ENCODE peak calls at places on chromosomes 1 and 21, in six cellular contexts. F, L, Y, J, I and G are unnamed samples.

GRCh38 chr21:26587621-26588260 is 14.7 kb upstream of the CYYR1 start:
- DNase-seq in F (no peak), J (no peak), L (peak; percentile 78), Y (no peak), I (no peak), G (no peak)

GRCh38 chr1:46512135-46512791 is 22.6 kb downstream of the DMBX1 start:
- DNase-seq in J (no peak), I (no peak), Y (no peak), F (no peak), L (no peak), G (no peak)

GRCh38 chr1:14109276-14109635 is 409.3 kb downstream of the PRDM2 start:
- DNase-seq in I (no peak), L (no peak), J (no peak), F (no peak), Y (no peak), G (no peak)

GRCh38 chr1:55005351-55006140 is 6.8 kb downstream of the BSND start:
- DNase-seq in Y (no peak), L (no peak), J (no peak), I (no peak), F (no peak), G (no peak)

GRCh38 chr1:188237573-188238353 is 1409.0 kb downstream of the PLA2G4A start:
- DNase-seq in L (peak; percentile 31), Y (no peak), J (no peak), F (no peak), I (no peak), G (no peak)

GRCh38 chr1:145719230-145720079 is at the start of gene CD160:
- DNase-seq in I (no peak), J (no peak), F (no peak), L (no peak), Y (no peak), G (no peak)

GRCh38 chr1:109239580-109240068 is 9.7 kb upstream of the CELSR2 start:
- DNase-seq in L (peak; percentile 70), I (no peak), Y (no peak), J (no peak), F (no peak), G (peak; percentile 65)

GRCh38 chr1:68819190-68819829 is 322.4 kb upstream of the DEPDC1 start:
- DNase-seq in Y (no peak), J (no peak), L (peak; percentile 37), F (no peak), I (no peak), G (no peak)

GRCh38 chr1:27391511-27392095 is 819 bp upstream of the GPR3 start:
- DNase-seq in I (no peak), J (no peak), L (peak; percentile 55), F (peak; percentile 57), Y (no peak), G (no peak)

GRCh38 chr1:184988506-184988905 is 14.2 kb upstream of the NIBAN1 start:
- DNase-seq in Y (no peak), L (no peak), I (no peak), J (no peak), F (no peak), G (no peak)